ENCODE peak calls at places on chromosome 18, in ten cellular contexts. D is BJ; O is NCI-H1436; F is lower leg skin; P is astrocyte of the hippocampus; G is stimulated activated CD8-positive, alpha-beta memory T cell treated with anti-CD3 and anti-CD28 coated beads, Interleukin-15, amount 100 ng/mL, for 24 hours; J is ecto neural progenitor cell; A is NCI-H748 treated with DMSO at 0.1 percent for 48 hours; I is EH; N is C1 segment of cervical spinal cord. Q is an unnamed sample.
A peak's percentile ranks its signal among the peaks of the same experiment; 100 is the strongest.

GRCh38 chr18:33076601-33077000 is 303.8 kb upstream of the KLHL14 start:
- DNase-seq in D (no peak), O (no peak), F (no peak), P (no peak), G (no peak), J (no peak), A (no peak), I (no peak), N (no peak), Q (no peak)

GRCh38 chr18:9751371-9752031 is 43.4 kb downstream of the RAB31 start:
- DNase-seq in D (no peak), O (no peak), F (no peak), P (no peak), G (no peak), J (peak; percentile 26), A (no peak), I (no peak), N (no peak), Q (no peak)

GRCh38 chr18:11407900-11408299 is 201.5 kb upstream of the SLC35G4 start:
- DNase-seq in D (no peak), O (no peak), F (no peak), P (peak; percentile 17), G (no peak), J (no peak), A (no peak), I (peak; percentile 71), N (no peak), Q (no peak)

GRCh38 chr18:23826850-23827620 is 137.8 kb downstream of the LAMA3 start:
- DNase-seq in D (no peak), O (no peak), F (no peak), P (no peak), G (no peak), J (no peak), A (no peak), I (peak; percentile 39), N (no peak), Q (peak; percentile 78)

GRCh38 chr18:21571763-21572162 is 28.7 kb downstream of the ESCO1 start:
- DNase-seq in D (no peak), O (no peak), F (no peak), P (no peak), G (no peak), J (no peak), A (no peak), I (peak; percentile 26), N (no peak), Q (no peak)

GRCh38 chr18:57561728-57562423 is 24.6 kb downstream of the FECH start:
- DNase-seq in D (no peak), O (peak; percentile 51), F (no peak), P (peak; percentile 73), G (no peak), J (peak; percentile 61), A (peak; percentile 43), I (peak; percentile 56), N (peak; percentile 19), Q (peak; percentile 56)

GRCh38 chr18:78406743-78407455 is 572.7 kb upstream of the SALL3 start:
- DNase-seq in D (no peak), O (no peak), F (no peak), P (no peak), G (no peak), J (no peak), A (peak; percentile 89), I (no peak), N (no peak), Q (no peak)

GRCh38 chr18:77119851-77120491 is 12.6 kb downstream of the MBP start:
- DNase-seq in D (no peak), O (no peak), F (no peak), P (no peak), G (no peak), J (no peak), A (no peak), I (no peak), N (no peak), Q (no peak)

GRCh38 chr18:8695932-8696510 is 9.3 kb upstream of the MTCL1 start:
- DNase-seq in D (no peak), O (no peak), F (no peak), P (no peak), G (no peak), J (no peak), A (no peak), I (no peak), N (no peak), Q (no peak)

GRCh38 chr18:50453014-50453680 is 78.3 kb downstream of the SKA1 start:
- DNase-seq in D (no peak), O (no peak), F (no peak), P (no peak), G (no peak), J (no peak), A (no peak), I (no peak), N (no peak), Q (no peak)

GRCh38 chr18:21369146-21369545 is 127.1 kb downstream of the GREB1L start:
- DNase-seq in D (no peak), O (no peak), F (no peak), P (peak; percentile 77), G (no peak), J (no peak), A (no peak), I (peak; percentile 28), N (no peak), Q (peak; percentile 48)

GRCh38 chr18:48878471-48878870 is 72.3 kb downstream of the SMAD7 start:
- DNase-seq in D (no peak), O (no peak), F (no peak), P (no peak), G (no peak), J (no peak), A (no peak), I (no peak), N (no peak), Q (no peak)

GRCh38 chr18:74375999-74376398 is 60.4 kb downstream of the C18orf63 start:
- DNase-seq in D (peak; percentile 4), O (no peak), F (no peak), P (no peak), G (no peak), J (peak; percentile 13), A (no peak), I (peak; percentile 17), N (no peak), Q (peak; percentile 99)

GRCh38 chr18:37935086-37935485 is 369.5 kb upstream of the CELF4 start:
- DNase-seq in D (no peak), O (no peak), F (no peak), P (no peak), G (no peak), J (no peak), A (no peak), I (no peak), N (no peak), Q (no peak)

GRCh38 chr18:56522826-56523225 is 115.6 kb downstream of the TXNL1 start:
- DNase-seq in D (no peak), O (no peak), F (no peak), P (peak; percentile 41), G (no peak), J (no peak), A (no peak), I (peak; percentile 84), N (no peak), Q (no peak)

GRCh38 chr18:49460958-49461601 is 635 bp upstream of the DYM start:
- DNase-seq in D (no peak), O (no peak), F (no peak), P (no peak), G (no peak), J (no peak), A (no peak), I (no peak), N (no peak), Q (no peak)

GRCh38 chr18:34153711-34154110 is 71.0 kb downstream of the NOL4 start:
- DNase-seq in D (no peak), O (no peak), F (no peak), P (peak; percentile 1), G (no peak), J (no peak), A (peak; percentile 66), I (no peak), N (no peak), Q (peak; percentile 47)